ENCODE peak calls at places on chromosomes 13 and 19, in nine cellular contexts. One of them, this sample, is unnamed.

GRCh38 chr19:12665281-12665573 is 1.3 kb downstream of the MAN2B1 start:
- DNase-seq in epithelial cell of proximal tubule: no peak
- DNase-seq in tibial artery: peak; percentile 75
- DNase-seq in psoas muscle: no peak
- DNase-seq in PC-3: no peak
- DNase-seq in mammary epithelial cell: no peak
- DNase-seq in lower leg skin: peak; percentile 64
- DNase-seq in uterus: no peak
- DNase-seq in IMR-90: no peak
- DNase-seq in this sample: no peak

GRCh38 chr19:1577090-1577928 is 9.2 kb upstream of the MEX3D start:
- DNase-seq in mammary epithelial cell: no peak
- DNase-seq in epithelial cell of proximal tubule: no peak
- DNase-seq in uterus: no peak
- DNase-seq in IMR-90: no peak
- DNase-seq in tibial artery: no peak
- DNase-seq in PC-3: no peak
- DNase-seq in lower leg skin: no peak
- DNase-seq in psoas muscle: no peak
- DNase-seq in this sample: no peak

GRCh38 chr13:23643828-23644419 is 73.7 kb downstream of the TNFRSF19 start:
- DNase-seq in tibial artery: no peak
- DNase-seq in lower leg skin: no peak
- DNase-seq in uterus: no peak
- DNase-seq in PC-3: no peak
- DNase-seq in mammary epithelial cell: no peak
- DNase-seq in psoas muscle: no peak
- DNase-seq in epithelial cell of proximal tubule: no peak
- DNase-seq in IMR-90: no peak
- DNase-seq in this sample: no peak

GRCh38 chr19:18291019-18291524 is 9.7 kb upstream of the JUND start:
- DNase-seq in PC-3: no peak
- DNase-seq in epithelial cell of proximal tubule: no peak
- DNase-seq in psoas muscle: peak; percentile 40
- DNase-seq in mammary epithelial cell: no peak
- DNase-seq in uterus: peak; percentile 65
- DNase-seq in lower leg skin: no peak
- DNase-seq in IMR-90: no peak
- DNase-seq in tibial artery: no peak
- DNase-seq in this sample: no peak

GRCh38 chr13:27182844-27183497 is 11.4 kb upstream of the USP12 start:
- DNase-seq in mammary epithelial cell: peak; percentile 60
- DNase-seq in tibial artery: peak; percentile 75
- DNase-seq in IMR-90: peak; percentile 95
- DNase-seq in PC-3: peak; percentile 94
- DNase-seq in psoas muscle: peak; percentile 69
- DNase-seq in epithelial cell of proximal tubule: peak; percentile 69
- DNase-seq in uterus: no peak
- DNase-seq in lower leg skin: peak; percentile 48
- DNase-seq in this sample: no peak

GRCh38 chr13:98960331-98961203 is 17.3 kb downstream of the DOCK9 start:
- DNase-seq in epithelial cell of proximal tubule: no peak
- DNase-seq in mammary epithelial cell: no peak
- DNase-seq in uterus: no peak
- DNase-seq in lower leg skin: no peak
- DNase-seq in IMR-90: no peak
- DNase-seq in tibial artery: no peak
- DNase-seq in psoas muscle: no peak
- DNase-seq in PC-3: no peak
- DNase-seq in this sample: no peak

GRCh38 chr13:22287343-22287922 is 616.6 kb downstream of the FGF9 start:
- DNase-seq in tibial artery: no peak
- DNase-seq in psoas muscle: no peak
- DNase-seq in uterus: no peak
- DNase-seq in epithelial cell of proximal tubule: no peak
- DNase-seq in IMR-90: no peak
- DNase-seq in mammary epithelial cell: no peak
- DNase-seq in PC-3: no peak
- DNase-seq in lower leg skin: no peak
- DNase-seq in this sample: no peak

GRCh38 chr13:109790071-109790470 is 3.7 kb upstream of the IRS2 start:
- DNase-seq in uterus: no peak
- DNase-seq in lower leg skin: no peak
- DNase-seq in PC-3: no peak
- DNase-seq in epithelial cell of proximal tubule: no peak
- DNase-seq in tibial artery: no peak
- DNase-seq in mammary epithelial cell: no peak
- DNase-seq in psoas muscle: no peak
- DNase-seq in IMR-90: no peak
- DNase-seq in this sample: no peak

GRCh38 chr19:15869109-15869555 is 28.7 kb downstream of the CYP4F2 start:
- DNase-seq in psoas muscle: no peak
- DNase-seq in PC-3: peak; percentile 69
- DNase-seq in mammary epithelial cell: peak; percentile 75
- DNase-seq in epithelial cell of proximal tubule: peak; percentile 26
- DNase-seq in IMR-90: no peak
- DNase-seq in lower leg skin: peak; percentile 35
- DNase-seq in tibial artery: peak; percentile 24
- DNase-seq in uterus: no peak
- DNase-seq in this sample: peak; percentile 80

GRCh38 chr13:20359335-20359734 is 127.2 kb upstream of the GJB6 start:
- DNase-seq in mammary epithelial cell: peak; percentile 99
- DNase-seq in lower leg skin: no peak
- DNase-seq in psoas muscle: no peak
- DNase-seq in IMR-90: peak; percentile 99
- DNase-seq in tibial artery: no peak
- DNase-seq in uterus: no peak
- DNase-seq in epithelial cell of proximal tubule: peak; percentile 87
- DNase-seq in PC-3: peak; percentile 98
- DNase-seq in this sample: no peak

GRCh38 chr13:99320693-99321481 is 13.7 kb upstream of the GPR183 start:
- DNase-seq in PC-3: peak; percentile 88
- DNase-seq in epithelial cell of proximal tubule: no peak
- DNase-seq in IMR-90: peak; percentile 88
- DNase-seq in tibial artery: no peak
- DNase-seq in lower leg skin: no peak
- DNase-seq in uterus: no peak
- DNase-seq in mammary epithelial cell: peak; percentile 81
- DNase-seq in psoas muscle: no peak
- DNase-seq in this sample: no peak

GRCh38 chr13:29105779-29106178 is 285.6 kb downstream of the MTUS2 start:
- DNase-seq in mammary epithelial cell: no peak
- DNase-seq in lower leg skin: no peak
- DNase-seq in psoas muscle: no peak
- DNase-seq in epithelial cell of proximal tubule: no peak
- DNase-seq in PC-3: no peak
- DNase-seq in IMR-90: no peak
- DNase-seq in tibial artery: no peak
- DNase-seq in uterus: no peak
- DNase-seq in this sample: no peak

GRCh38 chr19:49064029-49064629 is 489 bp downstream of the NTF4 start:
- DNase-seq in mammary epithelial cell: peak; percentile 74
- DNase-seq in epithelial cell of proximal tubule: no peak
- DNase-seq in IMR-90: no peak
- DNase-seq in lower leg skin: no peak
- DNase-seq in tibial artery: no peak
- DNase-seq in uterus: no peak
- DNase-seq in PC-3: no peak
- DNase-seq in psoas muscle: no peak
- DNase-seq in this sample: no peak

GRCh38 chr19:34171539-34171876 is 796 bp upstream of the LSM14A start:
- DNase-seq in mammary epithelial cell: peak; percentile 38
- DNase-seq in uterus: no peak
- DNase-seq in psoas muscle: no peak
- DNase-seq in PC-3: peak; percentile 6
- DNase-seq in IMR-90: peak; percentile 93
- DNase-seq in lower leg skin: no peak
- DNase-seq in tibial artery: no peak
- DNase-seq in epithelial cell of proximal tubule: no peak
- DNase-seq in this sample: no peak

GRCh38 chr19:18594096-18594823 is 5.7 kb downstream of the REX1BD start:
- DNase-seq in tibial artery: peak; percentile 68
- DNase-seq in IMR-90: peak; percentile 76
- DNase-seq in lower leg skin: no peak
- DNase-seq in PC-3: peak; percentile 87
- DNase-seq in mammary epithelial cell: peak; percentile 62
- DNase-seq in uterus: peak; percentile 87
- DNase-seq in psoas muscle: peak; percentile 78
- DNase-seq in epithelial cell of proximal tubule: no peak
- DNase-seq in this sample: peak; percentile 25

GRCh38 chr13:49740870-49741269 is 49.6 kb upstream of the EBPL start:
- DNase-seq in mammary epithelial cell: no peak
- DNase-seq in lower leg skin: no peak
- DNase-seq in psoas muscle: no peak
- DNase-seq in PC-3: no peak
- DNase-seq in uterus: no peak
- DNase-seq in tibial artery: no peak
- DNase-seq in IMR-90: no peak
- DNase-seq in epithelial cell of proximal tubule: no peak
- DNase-seq in this sample: no peak

GRCh38 chr13:49739498-49740187 is 48.4 kb upstream of the EBPL start:
- DNase-seq in IMR-90: no peak
- DNase-seq in lower leg skin: no peak
- DNase-seq in PC-3: no peak
- DNase-seq in uterus: no peak
- DNase-seq in tibial artery: no peak
- DNase-seq in mammary epithelial cell: no peak
- DNase-seq in epithelial cell of proximal tubule: no peak
- DNase-seq in psoas muscle: no peak
- DNase-seq in this sample: no peak
- H3K4me3 ChIP-seq in IMR-90: no peak overlapping the region
- H3K4me3 ChIP-seq in lower leg skin: no peak overlapping the region
- H3K4me3 ChIP-seq in PC-3: no peak overlapping the region
- H3K4me3 ChIP-seq in uterus: no peak overlapping the region
- H3K4me3 ChIP-seq in tibial artery: no peak overlapping the region
- H3K4me3 ChIP-seq in mammary epithelial cell: no peak overlapping the region
- H3K4me3 ChIP-seq in epithelial cell of proximal tubule: no peak overlapping the region
- H3K4me3 ChIP-seq in psoas muscle: no peak overlapping the region
- H3K4me3 ChIP-seq in this sample: no peak overlapping the region

GRCh38 chr19:45920458-45920857 is 5.9 kb upstream of the NANOS2 start:
- DNase-seq in tibial artery: no peak
- DNase-seq in psoas muscle: no peak
- DNase-seq in uterus: no peak
- DNase-seq in lower leg skin: no peak
- DNase-seq in mammary epithelial cell: no peak
- DNase-seq in IMR-90: no peak
- DNase-seq in epithelial cell of proximal tubule: no peak
- DNase-seq in PC-3: no peak
- DNase-seq in this sample: no peak

GRCh38 chr19:45924891-45925447 is 10.4 kb upstream of the NANOS2 start:
- DNase-seq in tibial artery: no peak
- DNase-seq in mammary epithelial cell: peak; percentile 53
- DNase-seq in IMR-90: no peak
- DNase-seq in epithelial cell of proximal tubule: no peak
- DNase-seq in lower leg skin: no peak
- DNase-seq in uterus: no peak
- DNase-seq in PC-3: peak; percentile 10
- DNase-seq in psoas muscle: no peak
- DNase-seq in this sample: no peak

GRCh38 chr19:45918721-45919120 is 4.1 kb upstream of the NANOS2 start:
- DNase-seq in PC-3: no peak
- DNase-seq in psoas muscle: no peak
- DNase-seq in uterus: no peak
- DNase-seq in lower leg skin: no peak
- DNase-seq in IMR-90: no peak
- DNase-seq in mammary epithelial cell: no peak
- DNase-seq in tibial artery: no peak
- DNase-seq in epithelial cell of proximal tubule: no peak
- DNase-seq in this sample: no peak

GRCh38 chr19:45919678-45920077 is 5.1 kb upstream of the NANOS2 start:
- DNase-seq in PC-3: no peak
- DNase-seq in tibial artery: no peak
- DNase-seq in psoas muscle: no peak
- DNase-seq in IMR-90: no peak
- DNase-seq in epithelial cell of proximal tubule: no peak
- DNase-seq in mammary epithelial cell: peak; percentile 79
- DNase-seq in uterus: no peak
- DNase-seq in lower leg skin: no peak
- DNase-seq in this sample: no peak

GRCh38 chr19:45922281-45922680 is 7.7 kb upstream of the NANOS2 start:
- DNase-seq in epithelial cell of proximal tubule: no peak
- DNase-seq in psoas muscle: no peak
- DNase-seq in lower leg skin: no peak
- DNase-seq in PC-3: peak; percentile 11
- DNase-seq in tibial artery: no peak
- DNase-seq in uterus: no peak
- DNase-seq in IMR-90: no peak
- DNase-seq in mammary epithelial cell: no peak
- DNase-seq in this sample: no peak
- TF ChIP-seq CTCF in epithelial cell of proximal tubule: peak; percentile 25
- TF ChIP-seq CTCF in psoas muscle: no peak
- TF ChIP-seq CTCF in lower leg skin: no peak
- TF ChIP-seq CTCF in PC-3: peak; percentile 16
- TF ChIP-seq CTCF in tibial artery: no peak
- TF ChIP-seq CTCF in uterus: no peak
- TF ChIP-seq CTCF in IMR-90: peak; percentile 8
- TF ChIP-seq CTCF in mammary epithelial cell: peak; percentile 8
- TF ChIP-seq CTCF in this sample: no peak

GRCh38 chr13:31885994-31886393 is 145.6 kb upstream of the FRY start:
- DNase-seq in uterus: no peak
- DNase-seq in PC-3: no peak
- DNase-seq in mammary epithelial cell: no peak
- DNase-seq in psoas muscle: no peak
- DNase-seq in epithelial cell of proximal tubule: no peak
- DNase-seq in lower leg skin: no peak
- DNase-seq in tibial artery: no peak
- DNase-seq in IMR-90: peak; percentile 4
- DNase-seq in this sample: peak; percentile 6
- H3K4me3 ChIP-seq in uterus: no peak overlapping the region
- H3K4me3 ChIP-seq in PC-3: no peak overlapping the region
- H3K4me3 ChIP-seq in mammary epithelial cell: no peak overlapping the region
- H3K4me3 ChIP-seq in psoas muscle: no peak overlapping the region
- H3K4me3 ChIP-seq in epithelial cell of proximal tubule: no peak overlapping the region
- H3K4me3 ChIP-seq in lower leg skin: no peak overlapping the region
- H3K4me3 ChIP-seq in tibial artery: no peak overlapping the region
- H3K4me3 ChIP-seq in IMR-90: no peak overlapping the region
- H3K4me3 ChIP-seq in this sample: no peak overlapping the region

DNA sequence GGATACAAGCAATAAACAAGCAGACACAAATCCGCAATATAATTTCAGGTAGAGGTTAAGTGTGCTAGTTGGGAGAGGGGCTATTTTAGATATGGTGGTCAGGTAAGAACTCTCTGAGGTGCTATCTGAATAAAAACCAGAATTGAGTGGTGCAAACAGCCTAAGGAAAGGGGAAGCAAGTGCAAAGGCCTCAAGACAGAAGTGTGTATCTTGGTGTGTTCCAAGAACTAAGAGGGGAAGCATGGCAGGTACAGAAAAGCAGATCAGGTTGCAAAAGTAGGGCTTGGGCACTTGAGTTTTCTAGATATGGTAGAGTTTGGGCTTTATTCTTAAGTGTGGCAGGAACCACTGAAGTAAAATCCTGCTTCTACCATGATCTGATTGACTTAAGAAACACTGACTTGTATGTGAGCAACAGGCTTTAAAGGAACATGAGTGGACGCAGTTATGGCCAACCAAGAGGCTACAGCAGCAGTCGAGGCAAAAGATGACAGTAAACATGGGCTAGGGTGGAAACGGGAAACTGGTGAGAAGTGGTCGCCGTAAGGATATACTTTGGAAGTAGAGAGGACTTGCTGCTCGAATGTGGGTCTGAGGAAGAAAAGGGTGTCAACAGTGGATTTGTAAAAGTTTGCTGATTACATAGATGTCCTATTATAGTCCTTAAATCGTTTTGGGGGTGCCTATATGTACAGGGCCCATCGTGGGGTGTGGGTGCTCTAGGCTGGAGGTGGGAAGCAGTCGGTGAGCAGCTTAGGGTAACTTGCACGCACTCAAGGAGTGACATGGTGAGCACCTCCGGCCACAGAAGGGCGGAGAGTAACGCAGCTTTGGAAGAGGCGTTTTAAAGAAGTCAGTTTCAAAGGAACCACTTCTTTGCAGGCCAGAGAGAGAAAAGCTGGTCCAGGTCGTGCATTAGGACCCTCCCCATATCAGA is 678 bp downstream of the TGDS start:
- DNase-seq in tibial artery: no peak
- DNase-seq in PC-3: peak; percentile 12
- DNase-seq in uterus: no peak
- DNase-seq in epithelial cell of proximal tubule: no peak
- DNase-seq in psoas muscle: no peak
- DNase-seq in lower leg skin: no peak
- DNase-seq in IMR-90: peak; percentile 30
- DNase-seq in mammary epithelial cell: peak; percentile 30
- DNase-seq in this sample: no peak
- TF ChIP-seq CTCF in tibial artery: no peak
- TF ChIP-seq CTCF in PC-3: no peak
- TF ChIP-seq CTCF in uterus: no peak
- TF ChIP-seq CTCF in epithelial cell of proximal tubule: no peak
- TF ChIP-seq CTCF in psoas muscle: no peak
- TF ChIP-seq CTCF in lower leg skin: no peak
- TF ChIP-seq CTCF in IMR-90: no peak
- TF ChIP-seq CTCF in mammary epithelial cell: no peak
- TF ChIP-seq CTCF in this sample: no peak

This sample was measured in LNCaP clone FGC.